ENCODE peak calls at places on chromosomes 2 and 18, in five cellular contexts. One of them, this sample, is unnamed. For H3K36me3 and H3K4me1, the result is how much of the 10 kb centered on the place peaks cover.

GRCh38 chr2:133389569-133389968 is 178.7 kb downstream of the NCKAP5 start:
- DNase-seq in CD8-positive, alpha-beta T cell: no peak
- DNase-seq in aorta: no peak
- DNase-seq in colonic mucosa: no peak
- DNase-seq in astrocyte: no peak
- DNase-seq in this sample: no peak

GRCh38 chr18:57542126-57542525 is 44.4 kb downstream of the FECH start:
- DNase-seq in colonic mucosa: no peak
- DNase-seq in aorta: no peak
- DNase-seq in CD8-positive, alpha-beta T cell: no peak
- DNase-seq in astrocyte: peak
- DNase-seq in this sample: no peak

GRCh38 chr2:28168376-28168775 is 224.3 kb upstream of the FOSL2 start:
- DNase-seq in astrocyte: peak
- DNase-seq in colonic mucosa: no peak
- DNase-seq in aorta: no peak
- DNase-seq in CD8-positive, alpha-beta T cell: no peak
- DNase-seq in this sample: no peak

GRCh38 chr2:142585785-142586184 is 291.7 kb upstream of the KYNU start:
- DNase-seq in aorta: no peak
- DNase-seq in colonic mucosa: no peak
- DNase-seq in CD8-positive, alpha-beta T cell: no peak
- DNase-seq in astrocyte: no peak
- DNase-seq in this sample: no peak

GRCh38 chr2:231306791-231307440 is 88.6 kb upstream of the B3GNT7 start:
- DNase-seq in colonic mucosa: peak
- DNase-seq in astrocyte: no peak
- DNase-seq in aorta: no peak
- DNase-seq in CD8-positive, alpha-beta T cell: no peak
- DNase-seq in this sample: no peak

GRCh38 chr2:106127776-106128268 is 66.3 kb downstream of the UXS1 start:
- DNase-seq in CD8-positive, alpha-beta T cell: no peak
- DNase-seq in aorta: no peak
- DNase-seq in astrocyte: no peak
- DNase-seq in colonic mucosa: no peak
- DNase-seq in this sample: no peak

GRCh38 chr2:133816037-133816436 is 247.8 kb upstream of the NCKAP5 start:
- DNase-seq in CD8-positive, alpha-beta T cell: no peak
- DNase-seq in aorta: no peak
- DNase-seq in colonic mucosa: no peak
- DNase-seq in astrocyte: no peak
- DNase-seq in this sample: no peak

GRCh38 chr18:8498905-8499304 is 110.3 kb upstream of the RAB12 start:
- DNase-seq in astrocyte: no peak
- DNase-seq in colonic mucosa: no peak
- DNase-seq in CD8-positive, alpha-beta T cell: no peak
- DNase-seq in aorta: no peak
- DNase-seq in this sample: no peak

GRCh38 chr18:79502785-79503184 is 107.1 kb downstream of the NFATC1 start:
- DNase-seq in astrocyte: peak
- DNase-seq in aorta: no peak
- DNase-seq in colonic mucosa: no peak
- DNase-seq in CD8-positive, alpha-beta T cell: no peak
- DNase-seq in this sample: no peak

GRCh38 chr2:169528271-169528701 is 18.8 kb downstream of the KLHL41 start:
- DNase-seq in CD8-positive, alpha-beta T cell: peak
- DNase-seq in aorta: peak
- DNase-seq in colonic mucosa: peak
- DNase-seq in astrocyte: peak
- DNase-seq in this sample: peak

GRCh38 chr2:113166187-113166645 is 7.6 kb upstream of the PSD4 start:
- DNase-seq in CD8-positive, alpha-beta T cell: no peak
- DNase-seq in astrocyte: no peak
- DNase-seq in colonic mucosa: peak
- DNase-seq in aorta: no peak
- DNase-seq in this sample: no peak

GRCh38 chr2:124542932-124543640 is 518.0 kb downstream of the CNTNAP5 start:
- DNase-seq in colonic mucosa: no peak
- DNase-seq in aorta: no peak
- DNase-seq in CD8-positive, alpha-beta T cell: no peak
- DNase-seq in astrocyte: no peak
- DNase-seq in this sample: no peak

DNA sequence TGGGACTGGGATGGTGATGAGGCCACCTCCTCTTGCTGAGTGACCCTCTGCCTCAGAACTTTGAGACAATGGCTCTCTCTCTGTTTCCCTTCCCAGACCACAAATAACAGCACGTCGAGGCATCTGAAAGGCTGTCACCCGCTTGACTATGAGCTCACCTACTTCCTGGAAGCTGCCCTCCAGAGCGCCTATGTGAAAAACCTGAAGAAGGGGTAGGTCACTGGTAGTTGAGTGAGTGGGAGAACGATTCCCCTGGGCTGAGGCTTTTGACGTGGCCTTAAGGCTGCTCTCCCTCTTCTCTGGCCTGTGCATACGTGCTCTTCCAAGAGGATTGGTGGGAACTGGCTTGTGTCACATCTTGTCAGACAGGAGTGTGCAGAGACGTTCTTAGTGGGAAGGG is 63.1 kb upstream of the MCFD2 start:
- DNase-seq in colonic mucosa: no peak
- DNase-seq in aorta: no peak
- DNase-seq in CD8-positive, alpha-beta T cell: no peak
- DNase-seq in astrocyte: no peak
- DNase-seq in this sample: no peak
- H3K36me3 ChIP-seq in colonic mucosa: under half
- H3K36me3 ChIP-seq in aorta: under half
- H3K36me3 ChIP-seq in CD8-positive, alpha-beta T cell: under half
- H3K36me3 ChIP-seq in astrocyte: under half
- H3K36me3 ChIP-seq in this sample: under half

DNA sequence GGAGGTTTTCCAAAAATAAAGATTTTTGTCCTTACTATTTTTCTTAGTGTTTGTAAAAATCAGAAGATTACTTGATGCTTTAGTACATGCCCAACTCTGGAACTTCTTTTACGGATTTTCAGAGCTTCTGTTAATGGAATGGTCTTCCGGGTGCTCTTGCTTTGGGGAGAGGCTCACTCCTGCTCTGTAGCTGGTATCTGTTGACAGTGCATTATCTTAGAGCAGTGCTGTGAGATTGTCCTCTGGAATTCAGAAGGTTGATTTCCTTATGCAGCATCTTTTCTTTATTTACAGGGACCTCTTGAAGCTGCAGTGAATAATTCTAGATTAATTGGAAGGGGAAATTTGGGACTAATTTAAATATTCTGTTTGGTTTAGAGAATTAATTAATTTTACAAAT is 4.6 kb downstream of the MAPRE2 start:
- DNase-seq in colonic mucosa: no peak
- DNase-seq in aorta: no peak
- DNase-seq in astrocyte: no peak
- DNase-seq in CD8-positive, alpha-beta T cell: no peak
- DNase-seq in this sample: no peak
- H3K4me1 ChIP-seq in colonic mucosa: under half
- H3K4me1 ChIP-seq in aorta: under half
- H3K4me1 ChIP-seq in astrocyte: under half
- H3K4me1 ChIP-seq in CD8-positive, alpha-beta T cell: half or more
- H3K4me1 ChIP-seq in this sample: half or more

GRCh38 chr2:213015387-213016165 is 135.8 kb downstream of the IKZF2 start:
- DNase-seq in astrocyte: no peak
- DNase-seq in aorta: no peak
- DNase-seq in CD8-positive, alpha-beta T cell: no peak
- DNase-seq in colonic mucosa: no peak
- DNase-seq in this sample: no peak
- H3K36me3 ChIP-seq in astrocyte: under half
- H3K36me3 ChIP-seq in aorta: under half
- H3K36me3 ChIP-seq in CD8-positive, alpha-beta T cell: under half
- H3K36me3 ChIP-seq in colonic mucosa: under half
- H3K36me3 ChIP-seq in this sample: under half

GRCh38 chr2:54065411-54065810 is 50.0 kb upstream of the ACYP2 start:
- DNase-seq in astrocyte: peak
- DNase-seq in colonic mucosa: no peak
- DNase-seq in aorta: no peak
- DNase-seq in CD8-positive, alpha-beta T cell: no peak
- DNase-seq in this sample: no peak
- H3K4me1 ChIP-seq in astrocyte: under half
- H3K4me1 ChIP-seq in colonic mucosa: under half
- H3K4me1 ChIP-seq in aorta: under half
- H3K4me1 ChIP-seq in CD8-positive, alpha-beta T cell: under half
- H3K4me1 ChIP-seq in this sample: under half

GRCh38 chr2:43585708-43586107 is 10.1 kb downstream of the THADA start:
- DNase-seq in colonic mucosa: no peak
- DNase-seq in astrocyte: no peak
- DNase-seq in CD8-positive, alpha-beta T cell: no peak
- DNase-seq in aorta: no peak
- DNase-seq in this sample: no peak
- H3K36me3 ChIP-seq in colonic mucosa: under half
- H3K36me3 ChIP-seq in astrocyte: under half
- H3K36me3 ChIP-seq in CD8-positive, alpha-beta T cell: under half
- H3K36me3 ChIP-seq in aorta: under half
- H3K36me3 ChIP-seq in this sample: under half

DNA sequence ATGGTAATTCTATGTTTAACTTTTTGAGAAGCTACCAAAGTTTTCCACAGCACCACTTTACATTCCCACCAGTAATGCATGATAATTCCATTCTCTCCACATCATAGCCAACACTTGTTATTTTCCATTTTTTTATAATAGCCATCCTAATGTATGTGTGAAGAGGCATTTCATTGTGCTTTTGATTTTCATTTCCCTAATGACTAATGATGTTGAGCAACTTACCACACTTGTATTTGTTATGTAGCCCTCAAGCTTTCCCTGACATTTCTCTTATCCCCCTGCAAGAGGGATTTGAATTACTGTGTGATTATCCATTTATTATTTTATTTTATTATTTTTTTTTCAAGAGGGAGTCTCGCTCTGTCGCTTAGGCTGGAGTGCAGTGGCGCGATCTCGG is 23.6 kb upstream of the SOS1 start:
- DNase-seq in CD8-positive, alpha-beta T cell: no peak
- DNase-seq in astrocyte: no peak
- DNase-seq in colonic mucosa: no peak
- DNase-seq in aorta: no peak
- DNase-seq in this sample: no peak
- H3K4me1 ChIP-seq in CD8-positive, alpha-beta T cell: under half
- H3K4me1 ChIP-seq in astrocyte: under half
- H3K4me1 ChIP-seq in colonic mucosa: under half
- H3K4me1 ChIP-seq in aorta: under half
- H3K4me1 ChIP-seq in this sample: under half

GRCh38 chr18:9716780-9717563 is 8.9 kb downstream of the RAB31 start:
- DNase-seq in colonic mucosa: no peak
- DNase-seq in aorta: no peak
- DNase-seq in CD8-positive, alpha-beta T cell: no peak
- DNase-seq in astrocyte: no peak
- DNase-seq in this sample: no peak

GRCh38 chr18:9719421-9719981 is 11.4 kb downstream of the RAB31 start:
- DNase-seq in aorta: peak
- DNase-seq in astrocyte: peak
- DNase-seq in CD8-positive, alpha-beta T cell: no peak
- DNase-seq in colonic mucosa: no peak
- DNase-seq in this sample: peak

GRCh38 chr18:9722691-9723090 is 14.6 kb downstream of the RAB31 start:
- DNase-seq in colonic mucosa: peak
- DNase-seq in CD8-positive, alpha-beta T cell: no peak
- DNase-seq in astrocyte: no peak
- DNase-seq in aorta: no peak
- DNase-seq in this sample: no peak

GRCh38 chr18:9721893-9722515 is 13.9 kb downstream of the RAB31 start:
- DNase-seq in astrocyte: no peak
- DNase-seq in aorta: no peak
- DNase-seq in colonic mucosa: no peak
- DNase-seq in CD8-positive, alpha-beta T cell: no peak
- DNase-seq in this sample: no peak

GRCh38 chr18:9720327-9720726 is 12.2 kb downstream of the RAB31 start:
- DNase-seq in colonic mucosa: no peak
- DNase-seq in astrocyte: no peak
- DNase-seq in CD8-positive, alpha-beta T cell: no peak
- DNase-seq in aorta: no peak
- DNase-seq in this sample: no peak
- H3K36me3 ChIP-seq in colonic mucosa: under half
- H3K36me3 ChIP-seq in astrocyte: under half
- H3K36me3 ChIP-seq in CD8-positive, alpha-beta T cell: under half
- H3K36me3 ChIP-seq in aorta: under half
- H3K36me3 ChIP-seq in this sample: under half

GRCh38 chr18:63286926-63287325 is 32.6 kb downstream of the BCL2 start:
- DNase-seq in CD8-positive, alpha-beta T cell: no peak
- DNase-seq in aorta: no peak
- DNase-seq in colonic mucosa: no peak
- DNase-seq in astrocyte: no peak
- DNase-seq in this sample: no peak
- H3K4me1 ChIP-seq in CD8-positive, alpha-beta T cell: half or more
- H3K4me1 ChIP-seq in aorta: under half
- H3K4me1 ChIP-seq in colonic mucosa: under half
- H3K4me1 ChIP-seq in astrocyte: under half
- H3K4me1 ChIP-seq in this sample: under half